ENCODE peak calls at places on chromosomes 16 and 17, in four cellular contexts. F is thoracic aorta, W is astrocyte, Q is Peyer's patch. D is an unnamed sample.

GRCh38 chr16:88702364-88703210 is 3.6 kb downstream of the RNF166 start:
- DNase-seq in Q (no peak), W (no peak), F (no peak), D (no peak)

GRCh38 chr16:69448470-69449193 is 24.2 kb downstream of the CYB5B start:
- DNase-seq in W (peak; percentile 67), F (no peak), Q (no peak), D (no peak)

GRCh38 chr17:8985054-8985701 is 19.7 kb upstream of the PIK3R5 start:
- DNase-seq in W (no peak), Q (peak; percentile 52), F (no peak), D (no peak)

GRCh38 chr17:27315322-27315721 is 21.4 kb downstream of the WSB1 start:
- DNase-seq in Q (no peak), F (peak; percentile 84), W (peak; percentile 94), D (peak; percentile 54)

GRCh38 chr17:63189930-63190329 is 223.9 kb downstream of the TANC2 start:
- DNase-seq in Q (no peak), W (no peak), F (no peak), D (no peak)

GRCh38 chr17:14038206-14038605 is 31.1 kb upstream of the COX10 start:
- DNase-seq in F (no peak), W (peak; percentile 84), Q (no peak), D (peak; percentile 7)

GRCh38 chr17:27572665-27573064 is 58.3 kb upstream of the LGALS9 start:
- DNase-seq in W (no peak), F (no peak), Q (no peak), D (no peak)

GRCh38 chr16:21208831-21209230 is 2.5 kb downstream of the ZP2 start:
- DNase-seq in F (no peak), Q (no peak), W (no peak), D (no peak)

GRCh38 chr17:68733241-68734176 is 132.3 kb upstream of the FAM20A start:
- DNase-seq in Q (no peak), F (no peak), W (peak; percentile 58), D (no peak)

GRCh38 chr16:89325861-89326471 is 108.5 kb downstream of the ZNF778 start:
- DNase-seq in W (peak; percentile 79), F (no peak), Q (no peak), D (peak; percentile 59)

GRCh38 chr17:3851461-3852100 is 5.5 kb upstream of the NCBP3 start:
- DNase-seq in W (no peak), Q (no peak), F (no peak), D (no peak)
- H3K4me3 ChIP-seq in W (no peak overlapping the region), Q (no peak overlapping the region), F (no peak overlapping the region), D (no peak overlapping the region)

DNA sequence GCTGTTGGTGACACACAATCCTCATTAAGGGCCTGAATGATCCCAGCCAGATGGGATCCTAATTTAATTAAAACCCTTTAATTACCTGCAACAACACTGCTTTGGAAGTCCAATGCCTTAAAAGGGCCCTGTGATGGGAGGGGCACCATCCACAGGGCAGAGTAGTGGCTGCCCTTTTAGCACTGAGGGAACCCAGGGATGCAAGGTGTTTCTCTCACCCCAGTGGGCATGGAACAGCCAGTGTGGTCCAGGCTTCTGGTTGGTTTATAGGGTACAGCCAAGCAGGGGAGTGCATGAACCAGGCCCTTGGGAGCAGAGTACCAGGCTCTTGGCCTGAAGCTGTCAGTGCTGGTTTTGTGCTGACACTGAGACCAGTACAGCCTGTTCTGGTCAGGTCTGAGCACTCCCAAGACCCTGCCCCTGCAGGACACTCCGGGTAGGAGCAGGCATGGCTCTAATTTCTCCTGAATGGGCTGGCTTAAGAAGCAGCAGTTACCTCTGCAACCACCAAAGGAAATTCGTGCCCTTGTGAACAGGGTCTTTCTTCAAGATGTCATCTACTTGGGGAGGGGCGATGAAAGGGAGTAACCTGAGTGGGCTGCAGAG is 9.9 kb downstream of the NXPH3 start:
- DNase-seq in F (no peak), W (no peak), Q (no peak), D (no peak)
- TF ChIP-seq CTCF in F (peak; percentile 36), W (peak; percentile 28), Q (no peak), D (peak; percentile 15)

GRCh38 chr16:82264781-82265180 is 94.8 kb upstream of the MPHOSPH6 start:
- DNase-seq in F (no peak), W (no peak), Q (no peak), D (no peak)
- H3K27me3 ChIP-seq in F (no peaks in the 10 kb centered on the region), W (peaks cover 23% of the 10 kb centered on the region), Q (no peaks in the 10 kb centered on the region), D (peaks cover 2% of the 10 kb centered on the region)

GRCh38 chr16:31694461-31694860 is 166.8 kb downstream of the AHSP start:
- DNase-seq in F (no peak), W (no peak), Q (no peak), D (no peak)
- H3K4me3 ChIP-seq in F (no peak overlapping the region), W (no peak overlapping the region), Q (no peak overlapping the region), D (no peak overlapping the region)

GRCh38 chr16:81006472-81007311 is at the start of the genes CENPN and CMC2:
- DNase-seq in Q (peak; percentile 99), W (peak; percentile 98), F (peak; percentile 99), D (peak; percentile 95)
- TF ChIP-seq CTCF in Q (peak; percentile 14), W (no peak), F (no peak), D (no peak)

GRCh38 chr16:87701505-87701921 is 64.3 kb downstream of the KLHDC4 start:
- DNase-seq in Q (peak; percentile 74), W (no peak), F (no peak), D (no peak)
- H3K27me3 ChIP-seq in Q (no peaks in the 10 kb centered on the region), W (no peaks in the 10 kb centered on the region), F (no peaks in the 10 kb centered on the region), D (no peaks in the 10 kb centered on the region)

GRCh38 chr17:4968916-4969550 is 1.4 kb upstream of the SPAG7 start:
- DNase-seq in Q (no peak), F (no peak), W (peak; percentile 97), D (peak; percentile 83)

GRCh38 chr17:4970273-4970672 is 2.7 kb upstream of the SPAG7 start:
- DNase-seq in W (no peak), Q (no peak), F (no peak), D (no peak)

GRCh38 chr17:4967539-4968165 is at the start of gene SPAG7:
- DNase-seq in F (peak; percentile 79), Q (peak; percentile 93), W (peak; percentile 94), D (peak; percentile 83)

GRCh38 chr17:4968166-4968915 is 724 bp upstream of the SPAG7 start:
- DNase-seq in F (no peak), Q (peak; percentile 46), W (no peak), D (no peak)

DNA sequence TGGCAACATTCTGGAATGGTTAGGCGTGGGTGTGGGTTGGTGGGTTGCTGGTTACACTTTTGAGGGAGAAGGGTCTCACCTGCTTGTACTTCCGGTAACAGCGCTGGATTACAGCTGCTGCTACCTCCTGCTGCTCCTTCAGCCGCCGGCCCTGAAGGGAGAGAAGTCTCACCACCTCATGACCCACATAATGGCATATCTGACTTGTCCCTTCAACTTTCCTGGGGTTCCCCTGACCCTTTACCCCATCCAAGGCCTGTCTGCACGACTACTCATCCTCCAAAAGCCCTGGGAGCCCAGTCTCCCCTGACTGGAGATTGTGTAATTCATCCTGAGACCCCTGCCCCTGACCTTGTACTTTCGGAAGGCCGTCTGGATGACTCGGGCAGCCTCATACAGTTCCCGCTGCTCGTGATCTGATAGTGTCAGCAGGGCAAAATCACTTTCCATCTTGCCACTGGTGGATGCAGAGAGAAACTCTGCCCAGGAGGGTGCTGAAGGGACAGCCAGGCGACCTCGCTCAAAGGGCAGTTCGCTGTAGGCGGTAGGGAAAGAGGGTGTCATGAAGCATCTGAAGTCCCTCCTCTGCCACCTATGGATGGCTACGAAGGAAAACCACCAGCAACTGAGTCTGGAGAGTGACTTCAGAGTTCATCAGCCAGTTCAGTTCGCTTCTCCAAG is 2.1 kb upstream of the SPAG7 start:
- DNase-seq in Q (no peak), F (no peak), W (peak; percentile 44), D (no peak)
- H3K4me3 ChIP-seq in Q (no peak overlapping the region), F (no peak overlapping the region), W (peak overlapping the region; percentile 87), D (peak overlapping the region; percentile 56)

GRCh38 chr17:76014100-76014924 is 12.8 kb downstream of the EVPL start:
- DNase-seq in Q (peak; percentile 77), F (no peak), W (peak; percentile 21), D (no peak)
- TF ChIP-seq CTCF in Q (peak; percentile 94), F (peak; percentile 95), W (peak; percentile 65), D (peak; percentile 99)

GRCh38 chr16:55657616-55658015 is 1.8 kb downstream of the SLC6A2 start:
- DNase-seq in Q (no peak), F (no peak), W (no peak), D (no peak)
- H3K27me3 ChIP-seq in Q (no peaks in the 10 kb centered on the region), F (no peaks in the 10 kb centered on the region), W (peaks cover 40% of the 10 kb centered on the region), D (peaks cover 27% of the 10 kb centered on the region)

GRCh38 chr17:16583781-16584180 is 14.8 kb upstream of the ZNF287 start:
- DNase-seq in W (no peak), F (no peak), Q (no peak), D (no peak)
- H3K4me3 ChIP-seq in W (no peak overlapping the region), F (peak overlapping the region; percentile 68), Q (no peak overlapping the region), D (no peak overlapping the region)